ENCODE peak calls at places on chromosomes 4 and X, in nine cellular contexts. N, C, U, R, G, X, T, E and M are unnamed samples.

GRCh38 chr4:82517043-82517442 is 44.7 kb downstream of the TMEM150C start:
- DNase-seq in E (no peak), U (no peak), C (no peak), R (no peak), N (no peak), X (no peak), T (no peak), G (peak), M (no peak)

GRCh38 chr4:147284935-147285334 is 196.0 kb upstream of the EDNRA start:
- DNase-seq in R (no peak), N (no peak), E (no peak), X (no peak), U (no peak), T (no peak), C (no peak), G (no peak), M (no peak)

GRCh38 chr4:127916512-127916911 is 35.8 kb downstream of the PLK4 start:
- DNase-seq in N (no peak), E (no peak), X (no peak), T (no peak), U (no peak), C (no peak), R (no peak), G (no peak), M (no peak)

GRCh38 chr4:61041527-61041926 is 158.6 kb upstream of the ADGRL3 start:
- DNase-seq in X (no peak), C (no peak), N (no peak), G (no peak), R (no peak), U (no peak), E (no peak), T (no peak), M (no peak)

GRCh38 chr4:2059034-2059725 is at the start of gene NAT8L:
- DNase-seq in N (no peak), C (no peak), R (no peak), E (no peak), X (no peak), G (no peak), T (no peak), U (no peak), M (peak)

GRCh38 chr4:150363721-150364688 is 217.9 kb upstream of the MAB21L2 start:
- DNase-seq in U (no peak), R (no peak), C (no peak), G (no peak), T (no peak), N (no peak), X (no peak), E (no peak), M (no peak)

GRCh38 chrX:46444011-46444410 is 101.2 kb downstream of the ZNF674 start:
- DNase-seq in R (peak), U (peak), T (peak), E (no peak), X (no peak), N (no peak), C (peak), G (no peak), M (no peak)

GRCh38 chr4:177717407-177717806 is 275.2 kb upstream of the AGA start:
- DNase-seq in T (no peak), U (no peak), R (no peak), X (no peak), N (no peak), C (no peak), G (no peak), E (no peak), M (no peak)

GRCh38 chr4:15423285-15423711 is 4.5 kb upstream of the C1QTNF7 start:
- DNase-seq in R (no peak), E (no peak), N (no peak), T (no peak), G (no peak), X (no peak), U (no peak), C (no peak), M (no peak)

GRCh38 chrX:39388730-39389129 is 587.5 kb downstream of the MID1IP1 start:
- DNase-seq in G (no peak), E (no peak), X (no peak), U (no peak), T (no peak), R (no peak), C (no peak), N (no peak), M (no peak)

GRCh38 chr4:89889289-89889688 is 5.4 kb upstream of the MMRN1 start:
- DNase-seq in T (no peak), R (no peak), C (no peak), G (no peak), U (no peak), N (no peak), E (no peak), X (no peak), M (no peak)

GRCh38 chr4:2910409-2910808 is 52.8 kb downstream of the NOP14 start:
- DNase-seq in T (no peak), C (no peak), X (no peak), R (no peak), E (no peak), N (no peak), G (no peak), U (no peak), M (no peak)

GRCh38 chr4:158769175-158769831 is 477 bp downstream of the FNIP2 start:
- DNase-seq in G (no peak), R (no peak), C (no peak), T (no peak), E (peak), X (no peak), U (peak), N (peak), M (peak)

GRCh38 chr4:109185548-109185947 is 116.9 kb downstream of the COL25A1 start:
- DNase-seq in U (no peak), G (no peak), X (no peak), R (no peak), N (no peak), T (no peak), C (no peak), E (no peak), M (no peak)